ENCODE peak calls at places on chromosomes 6 and 20, in nine cellular contexts. W, E, U, J, B, K, Y, O and X are unnamed samples. For H3K36me3, the result is how much of the 10 kb centered on the place peaks cover.

GRCh38 chr20:46253391-46253790 is 54.9 kb downstream of the CDH22 start:
- DNase-seq in W (no peak), E (no peak), U (no peak), J (no peak), B (no peak), K (no peak), Y (no peak), O (no peak), X (no peak)

GRCh38 chr20:59421920-59422637 is 121.7 kb downstream of the EDN3 start:
- DNase-seq in W (no peak), E (no peak), U (no peak), J (peak), B (no peak), K (no peak), Y (no peak), O (no peak), X (no peak)

GRCh38 chr6:150343434-150343833 is 25.4 kb upstream of the IYD start:
- DNase-seq in W (no peak), E (no peak), U (no peak), J (no peak), B (peak), K (no peak), Y (no peak), O (no peak), X (no peak)

GRCh38 chr6:116328528-116328903 is 42.2 kb upstream of the DSE start:
- DNase-seq in W (no peak), E (no peak), U (no peak), J (no peak), B (peak), K (no peak), Y (no peak), O (no peak), X (peak)

GRCh38 chr6:75563032-75563431 is 38.6 kb upstream of the SENP6 start:
- DNase-seq in W (no peak), E (no peak), U (no peak), J (no peak), B (peak), K (no peak), Y (no peak), O (no peak), X (no peak)

GRCh38 chr6:946546-946945 is 253.6 kb upstream of the EXOC2 start:
- DNase-seq in W (no peak), E (no peak), U (no peak), J (no peak), B (no peak), K (no peak), Y (no peak), O (no peak), X (peak)

GRCh38 chr6:168179133-168179532 is 100.1 kb upstream of the FRMD1 start:
- DNase-seq in W (no peak), E (no peak), U (no peak), J (peak), B (no peak), K (no peak), Y (peak), O (no peak), X (no peak)

GRCh38 chr6:43724914-43725642 is 37.5 kb upstream of the MRPS18A start:
- DNase-seq in W (peak), E (peak), U (peak), J (peak), B (peak), K (peak), Y (peak), O (peak), X (peak)

GRCh38 chr6:159066479-159066878 is 21.7 kb upstream of the TAGAP start:
- DNase-seq in W (no peak), E (no peak), U (no peak), J (peak), B (no peak), K (no peak), Y (no peak), O (no peak), X (no peak)

GRCh38 chr20:32451340-32451681 is 93.2 kb downstream of the ASXL1 start:
- DNase-seq in W (no peak), E (no peak), U (no peak), J (no peak), B (no peak), K (no peak), Y (no peak), O (no peak), X (no peak)

GRCh38 chr6:98986216-98986615 is 38.5 kb upstream of the FBXL4 start:
- DNase-seq in W (no peak), E (no peak), U (no peak), J (no peak), B (no peak), K (no peak), Y (no peak), O (no peak), X (no peak)

GRCh38 chr6:82875573-82876185 is 190.0 kb downstream of the UBE3D start:
- DNase-seq in W (no peak), E (no peak), U (no peak), J (no peak), B (peak), K (no peak), Y (no peak), O (no peak), X (peak)

GRCh38 chr20:4113996-4114603 is 98.7 kb upstream of the RNF24 start:
- DNase-seq in W (no peak), E (no peak), U (no peak), J (no peak), B (no peak), K (no peak), Y (no peak), O (no peak), X (no peak)

GRCh38 chr6:111418971-111419693 is 63.9 kb downstream of the REV3L start:
- DNase-seq in W (no peak), E (no peak), U (no peak), J (no peak), B (peak), K (no peak), Y (no peak), O (no peak), X (no peak)

GRCh38 chr6:138307816-138308727 is 69.6 kb upstream of the SMIM28 start:
- DNase-seq in W (no peak), E (no peak), U (peak), J (peak), B (no peak), K (peak), Y (peak), O (no peak), X (no peak)

GRCh38 chr20:62352402-62353288 is 14.5 kb downstream of the LAMA5 start:
- DNase-seq in W (peak), E (peak), U (peak), J (peak), B (no peak), K (peak), Y (peak), O (peak), X (no peak)

GRCh38 chr20:33217052-33217451 is at the start of gene BPIFA3:
- DNase-seq in W (no peak), E (no peak), U (no peak), J (no peak), B (no peak), K (no peak), Y (no peak), O (no peak), X (no peak)

GRCh38 chr20:41697861-41698559 is 79.8 kb upstream of the CHD6 start:
- DNase-seq in W (no peak), E (no peak), U (no peak), J (no peak), B (peak), K (no peak), Y (no peak), O (no peak), X (no peak)

GRCh38 chr6:3228046-3228671 is 706 bp upstream of the TUBB2B start:
- DNase-seq in W (no peak), E (no peak), U (no peak), J (no peak), B (no peak), K (no peak), Y (no peak), O (peak), X (no peak)

GRCh38 chr6:3750324-3751018 is 1.0 kb downstream of the PXDC1 start:
- DNase-seq in W (peak), E (peak), U (peak), J (peak), B (peak), K (peak), Y (peak), O (no peak), X (no peak)

GRCh38 chr20:32535316-32535952 is 49.7 kb downstream of the NOL4L start:
- DNase-seq in W (peak), E (no peak), U (no peak), J (no peak), B (no peak), K (no peak), Y (no peak), O (peak), X (no peak)

GRCh38 chr6:16985484-16986284 is 116.2 kb upstream of the STMND1 start:
- DNase-seq in W (no peak), E (peak), U (no peak), J (peak), B (peak), K (no peak), Y (no peak), O (no peak), X (peak)

GRCh38 chr6:152188011-152188410 is 380.5 kb downstream of the ESR1 start:
- DNase-seq in W (no peak), E (no peak), U (no peak), J (no peak), B (no peak), K (no peak), Y (no peak), O (no peak), X (no peak)

GRCh38 chr6:31005249-31006020 is 4.8 kb upstream of the MUC22 start:
- DNase-seq in W (no peak), E (no peak), U (peak), J (no peak), B (no peak), K (peak), Y (no peak), O (no peak), X (no peak)

GRCh38 chr6:156400487-156400886 is 376.7 kb upstream of the ARID1B start:
- DNase-seq in W (no peak), E (no peak), U (no peak), J (no peak), B (no peak), K (no peak), Y (no peak), O (no peak), X (no peak)

GRCh38 chr6:151647871-151648639 is 154.2 kb downstream of the CCDC170 start:
- DNase-seq in W (no peak), E (no peak), U (no peak), J (no peak), B (no peak), K (no peak), Y (no peak), O (no peak), X (no peak)

GRCh38 chr6:113293106-113293505 is 564.0 kb upstream of the MARCKS start:
- DNase-seq in W (no peak), E (no peak), U (no peak), J (no peak), B (peak), K (no peak), Y (no peak), O (no peak), X (no peak)

GRCh38 chr20:9999660-10000059 is 35.1 kb upstream of the ANKEF1 start:
- DNase-seq in W (no peak), E (no peak), U (no peak), J (no peak), B (no peak), K (no peak), Y (peak), O (no peak), X (no peak)

GRCh38 chr6:20158691-20159090 is 53.6 kb downstream of the MBOAT1 start:
- DNase-seq in W (no peak), E (no peak), U (no peak), J (no peak), B (no peak), K (no peak), Y (no peak), O (no peak), X (no peak)

GRCh38 chr6:157304840-157305675 is 18.3 kb downstream of the TMEM242 start:
- DNase-seq in W (no peak), E (peak), U (no peak), J (peak), B (peak), K (no peak), Y (peak), O (no peak), X (peak)

GRCh38 chr6:36350681-36351091 is 14.0 kb upstream of the BNIP5 start:
- DNase-seq in W (no peak), E (no peak), U (no peak), J (no peak), B (peak), K (no peak), Y (no peak), O (no peak), X (peak)

GRCh38 chr6:127069659-127070279 is 48.7 kb upstream of the RSPO3 start:
- DNase-seq in W (no peak), E (no peak), U (no peak), J (no peak), B (peak), K (no peak), Y (no peak), O (no peak), X (no peak)

GRCh38 chr20:28562510-28562898 is 2695.0 kb upstream of the DEFB115 start:
- DNase-seq in W (no peak), E (no peak), U (no peak), J (no peak), B (peak), K (no peak), Y (no peak), O (no peak), X (peak)

GRCh38 chr6:78132681-78133410 is 480.0 kb downstream of the MEI4 start:
- DNase-seq in W (no peak), E (no peak), U (no peak), J (no peak), B (no peak), K (no peak), Y (no peak), O (no peak), X (no peak)

GRCh38 chr20:60559462-60559861 is 601.2 kb downstream of the CDH26 start:
- DNase-seq in W (no peak), E (no peak), U (no peak), J (no peak), B (no peak), K (no peak), Y (no peak), O (no peak), X (no peak)

GRCh38 chr6:14964486-14964885 is 281.4 kb upstream of the JARID2 start:
- DNase-seq in W (no peak), E (no peak), U (no peak), J (no peak), B (no peak), K (no peak), Y (no peak), O (no peak), X (no peak)

GRCh38 chr6:14965340-14966102 is 280.3 kb upstream of the JARID2 start:
- DNase-seq in W (no peak), E (no peak), U (no peak), J (no peak), B (no peak), K (no peak), Y (no peak), O (no peak), X (no peak)

GRCh38 chr6:14966902-14967711 is 278.8 kb upstream of the JARID2 start:
- DNase-seq in W (no peak), E (no peak), U (no peak), J (no peak), B (no peak), K (no peak), Y (no peak), O (no peak), X (no peak)

GRCh38 chr6:14966111-14966901 is 279.6 kb upstream of the JARID2 start:
- DNase-seq in W (no peak), E (no peak), U (no peak), J (no peak), B (no peak), K (no peak), Y (no peak), O (no peak), X (no peak)

GRCh38 chr6:14964901-14965300 is 281.0 kb upstream of the JARID2 start:
- DNase-seq in W (no peak), E (no peak), U (no peak), J (no peak), B (no peak), K (no peak), Y (no peak), O (no peak), X (no peak)
- H3K4me3 ChIP-seq in W (no peak), E (no peak), U (no peak), J (no peak), B (no peak), K (no peak), Y (no peak), O (no peak), X (no peak)

DNA sequence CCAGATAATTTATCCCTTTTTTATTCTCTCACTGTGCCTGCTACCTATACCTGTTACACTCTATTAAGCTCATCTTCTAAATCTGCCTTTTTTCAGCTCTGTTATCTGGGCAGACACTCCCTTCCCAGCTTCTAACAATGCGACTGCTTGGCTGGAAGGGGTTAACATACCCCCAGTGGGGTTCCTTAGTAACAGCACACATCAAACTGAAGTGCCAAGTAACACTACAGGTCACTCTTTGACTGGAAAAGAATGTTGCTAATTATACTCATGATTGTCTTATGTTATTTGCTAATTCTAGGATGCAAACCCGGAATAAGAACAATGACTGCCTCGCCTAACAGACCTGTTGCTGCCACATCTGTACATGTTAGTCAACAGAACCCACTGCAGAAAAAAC is 203.5 kb downstream of the EPM2A start:
- DNase-seq in W (no peak), E (no peak), U (no peak), J (no peak), B (no peak), K (no peak), Y (no peak), O (no peak), X (no peak)
- H3K36me3 ChIP-seq in W (under half), E (under half), U (under half), J (under half), B (under half), K (under half), Y (under half), O (under half), X (under half)

GRCh38 chr6:129194441-129195021 is 311.6 kb downstream of the LAMA2 start:
- DNase-seq in W (no peak), E (no peak), U (no peak), J (no peak), B (no peak), K (no peak), Y (no peak), O (no peak), X (no peak)
- TF ChIP-seq CTCF in W (no peak), E (no peak), U (no peak), J (no peak), B (no peak), K (no peak), Y (no peak), O (no peak), X (no peak)

GRCh38 chr6:166738361-166738760 is 111.3 kb upstream of the RPS6KA2 start:
- DNase-seq in W (no peak), E (no peak), U (no peak), J (no peak), B (no peak), K (no peak), Y (no peak), O (no peak), X (no peak)

GRCh38 chr6:166729658-166730057 is 102.6 kb upstream of the RPS6KA2 start:
- DNase-seq in W (no peak), E (no peak), U (no peak), J (no peak), B (no peak), K (no peak), Y (no peak), O (no peak), X (no peak)

GRCh38 chr6:166737231-166737630 is 110.2 kb upstream of the RPS6KA2 start:
- DNase-seq in W (no peak), E (no peak), U (no peak), J (no peak), B (peak), K (no peak), Y (no peak), O (no peak), X (no peak)

GRCh38 chr6:166736606-166737005 is 109.6 kb upstream of the RPS6KA2 start:
- DNase-seq in W (no peak), E (no peak), U (no peak), J (no peak), B (peak), K (no peak), Y (no peak), O (no peak), X (no peak)

DNA sequence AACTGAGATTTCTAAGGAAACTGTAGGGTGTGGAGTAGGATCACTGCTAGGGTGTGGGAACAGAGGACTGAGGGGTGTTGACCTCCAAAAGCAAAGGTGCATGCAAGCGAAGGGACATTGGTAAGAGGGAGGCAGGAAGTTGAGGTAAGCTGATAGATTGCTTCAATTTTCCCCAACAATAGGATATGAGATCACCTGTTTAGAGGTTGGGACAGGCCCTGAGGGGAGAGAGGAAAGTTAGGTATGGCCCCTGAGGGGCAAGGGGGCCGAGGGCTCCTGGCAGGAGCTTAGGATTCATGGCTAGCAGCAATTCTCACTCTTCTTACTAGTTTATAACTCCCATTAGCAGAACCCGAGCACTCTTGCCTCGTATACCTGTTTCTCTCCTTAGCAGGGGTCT is 106.8 kb upstream of the RPS6KA2 start:
- DNase-seq in W (no peak), E (no peak), U (no peak), J (no peak), B (no peak), K (no peak), Y (no peak), O (no peak), X (no peak)
- H3K4me3 ChIP-seq in W (no peak), E (no peak), U (no peak), J (no peak), B (no peak), K (no peak), Y (no peak), O (no peak), X (no peak)

GRCh38 chr20:50953196-50953595 is 5.1 kb downstream of the DPM1 start:
- DNase-seq in W (no peak), E (no peak), U (no peak), J (no peak), B (no peak), K (no peak), Y (no peak), O (no peak), X (no peak)

GRCh38 chr20:50953821-50954220 is 4.5 kb downstream of the DPM1 start:
- DNase-seq in W (no peak), E (no peak), U (no peak), J (no peak), B (no peak), K (no peak), Y (no peak), O (no peak), X (no peak)

GRCh38 chr20:50943091-50943490 is 11.9 kb upstream of the ADNP start:
- DNase-seq in W (no peak), E (no peak), U (no peak), J (no peak), B (no peak), K (no peak), Y (no peak), O (no peak), X (no peak)

DNA sequence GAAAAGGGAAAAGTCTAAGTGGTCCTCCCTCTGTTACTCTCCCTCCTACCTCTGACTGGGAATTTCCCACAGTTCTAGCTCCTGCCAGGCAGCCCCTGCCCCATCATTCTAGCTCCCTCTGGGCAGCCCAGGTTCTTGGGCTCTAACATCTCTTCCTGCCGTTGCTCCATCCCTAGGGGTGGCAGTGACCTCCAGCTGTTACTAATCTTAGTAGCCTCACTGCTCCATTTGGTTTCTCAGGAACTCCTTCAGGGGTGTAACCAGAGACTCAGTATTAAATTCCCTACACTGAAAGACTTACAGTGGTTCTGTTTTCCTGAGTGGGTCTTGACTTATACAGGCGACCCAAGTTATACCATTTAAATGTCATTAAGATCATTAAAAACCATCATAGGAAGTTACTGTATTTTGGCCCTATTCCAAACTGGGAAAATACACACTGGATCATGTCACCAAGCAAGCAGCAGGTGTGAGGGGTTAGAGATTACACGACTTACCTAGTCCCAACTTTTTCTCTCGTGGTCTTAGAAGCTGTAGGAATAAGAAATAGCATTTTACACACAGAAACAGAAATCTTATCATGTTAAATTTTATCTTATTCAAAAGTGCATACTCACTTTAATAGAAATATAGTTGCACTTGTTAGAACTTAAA is 10.1 kb downstream of the DPM1 start:
- DNase-seq in W (no peak), E (no peak), U (no peak), J (no peak), B (no peak), K (no peak), Y (no peak), O (no peak), X (no peak)
- H3K36me3 ChIP-seq in W (half or more), E (half or more), U (half or more), J (under half), B (half or more), K (half or more), Y (half or more), O (half or more), X (under half)